ENCODE peak calls at places on chromosome 18, in nine cellular contexts. One of them, this sample, is unnamed.

GRCh38 chr18:6482198-6482977 is 67.7 kb upstream of the L3MBTL4 start:
- DNase-seq in CD4-positive, alpha-beta T cell: no peak
- DNase-seq in HL-60: no peak
- DNase-seq in ovary: peak
- DNase-seq in A549: peak
- DNase-seq in uterus: peak
- DNase-seq in CD8-positive, alpha-beta memory T cell: no peak
- DNase-seq in substantia nigra: peak
- DNase-seq in Peyer's patch: peak
- DNase-seq in this sample: no peak

GRCh38 chr18:75218064-75218463 is 7.5 kb downstream of the TSHZ1 start:
- DNase-seq in CD4-positive, alpha-beta T cell: no peak
- DNase-seq in HL-60: no peak
- DNase-seq in ovary: no peak
- DNase-seq in A549: no peak
- DNase-seq in uterus: no peak
- DNase-seq in CD8-positive, alpha-beta memory T cell: no peak
- DNase-seq in substantia nigra: no peak
- DNase-seq in Peyer's patch: no peak
- DNase-seq in this sample: no peak

GRCh38 chr18:64851796-64852195 is 702.9 kb upstream of the LINC00305 start:
- DNase-seq in CD4-positive, alpha-beta T cell: no peak
- DNase-seq in HL-60: no peak
- DNase-seq in ovary: no peak
- DNase-seq in A549: no peak
- DNase-seq in uterus: no peak
- DNase-seq in CD8-positive, alpha-beta memory T cell: no peak
- DNase-seq in substantia nigra: no peak
- DNase-seq in Peyer's patch: no peak
- DNase-seq in this sample: no peak

GRCh38 chr18:62420513-62421209 is 95.6 kb downstream of the TNFRSF11A start:
- DNase-seq in CD4-positive, alpha-beta T cell: peak
- DNase-seq in HL-60: no peak
- DNase-seq in ovary: no peak
- DNase-seq in A549: peak
- DNase-seq in uterus: peak
- DNase-seq in CD8-positive, alpha-beta memory T cell: peak
- DNase-seq in substantia nigra: no peak
- DNase-seq in Peyer's patch: no peak
- DNase-seq in this sample: no peak

GRCh38 chr18:74869904-74870863 is 272.5 kb downstream of the ZNF407 start:
- DNase-seq in CD4-positive, alpha-beta T cell: no peak
- DNase-seq in HL-60: no peak
- DNase-seq in ovary: no peak
- DNase-seq in A549: no peak
- DNase-seq in uterus: no peak
- DNase-seq in CD8-positive, alpha-beta memory T cell: no peak
- DNase-seq in substantia nigra: no peak
- DNase-seq in Peyer's patch: no peak
- DNase-seq in this sample: no peak

GRCh38 chr18:3758531-3758930 is 308.6 kb downstream of the TGIF1 start:
- DNase-seq in CD4-positive, alpha-beta T cell: no peak
- DNase-seq in HL-60: no peak
- DNase-seq in ovary: no peak
- DNase-seq in A549: no peak
- DNase-seq in uterus: no peak
- DNase-seq in CD8-positive, alpha-beta memory T cell: no peak
- DNase-seq in substantia nigra: no peak
- DNase-seq in Peyer's patch: no peak
- DNase-seq in this sample: no peak

GRCh38 chr18:7452331-7452730 is 114.8 kb upstream of the PTPRM start:
- DNase-seq in CD4-positive, alpha-beta T cell: no peak
- DNase-seq in HL-60: peak
- DNase-seq in ovary: no peak
- DNase-seq in A549: peak
- DNase-seq in uterus: no peak
- DNase-seq in CD8-positive, alpha-beta memory T cell: no peak
- DNase-seq in substantia nigra: peak
- DNase-seq in Peyer's patch: no peak
- DNase-seq in this sample: peak

GRCh38 chr18:69383191-69383590 is 17.5 kb upstream of the DOK6 start:
- DNase-seq in CD4-positive, alpha-beta T cell: no peak
- DNase-seq in HL-60: no peak
- DNase-seq in ovary: no peak
- DNase-seq in A549: no peak
- DNase-seq in uterus: no peak
- DNase-seq in CD8-positive, alpha-beta memory T cell: no peak
- DNase-seq in substantia nigra: no peak
- DNase-seq in Peyer's patch: no peak
- DNase-seq in this sample: no peak

GRCh38 chr18:74066018-74066417 is 81.6 kb downstream of the FBXO15 start:
- DNase-seq in CD4-positive, alpha-beta T cell: no peak
- DNase-seq in HL-60: no peak
- DNase-seq in ovary: no peak
- DNase-seq in A549: no peak
- DNase-seq in uterus: no peak
- DNase-seq in CD8-positive, alpha-beta memory T cell: no peak
- DNase-seq in substantia nigra: no peak
- DNase-seq in Peyer's patch: no peak
- DNase-seq in this sample: no peak

GRCh38 chr18:48727685-48728084 is 188.9 kb downstream of the CTIF start:
- DNase-seq in CD4-positive, alpha-beta T cell: no peak
- DNase-seq in HL-60: no peak
- DNase-seq in ovary: no peak
- DNase-seq in A549: no peak
- DNase-seq in uterus: peak
- DNase-seq in CD8-positive, alpha-beta memory T cell: no peak
- DNase-seq in substantia nigra: no peak
- DNase-seq in Peyer's patch: no peak
- DNase-seq in this sample: no peak

GRCh38 chr18:44802508-44802907 is 121.8 kb downstream of the SETBP1 start:
- DNase-seq in CD4-positive, alpha-beta T cell: no peak
- DNase-seq in HL-60: no peak
- DNase-seq in ovary: no peak
- DNase-seq in A549: no peak
- DNase-seq in uterus: no peak
- DNase-seq in CD8-positive, alpha-beta memory T cell: no peak
- DNase-seq in substantia nigra: no peak
- DNase-seq in Peyer's patch: no peak
- DNase-seq in this sample: no peak

GRCh38 chr18:63971320-63972071 is 1.6 kb downstream of the SERPINB8 start:
- DNase-seq in CD4-positive, alpha-beta T cell: no peak
- DNase-seq in HL-60: no peak
- DNase-seq in ovary: no peak
- DNase-seq in A549: no peak
- DNase-seq in uterus: no peak
- DNase-seq in CD8-positive, alpha-beta memory T cell: no peak
- DNase-seq in substantia nigra: no peak
- DNase-seq in Peyer's patch: no peak
- DNase-seq in this sample: no peak

GRCh38 chr18:77526962-77527361 is 277.3 kb downstream of the GALR1 start:
- DNase-seq in CD4-positive, alpha-beta T cell: no peak
- DNase-seq in HL-60: no peak
- DNase-seq in ovary: no peak
- DNase-seq in A549: no peak
- DNase-seq in uterus: no peak
- DNase-seq in CD8-positive, alpha-beta memory T cell: no peak
- DNase-seq in substantia nigra: no peak
- DNase-seq in Peyer's patch: no peak
- DNase-seq in this sample: no peak

GRCh38 chr18:77517901-77518300 is 268.3 kb downstream of the GALR1 start:
- DNase-seq in CD4-positive, alpha-beta T cell: no peak
- DNase-seq in HL-60: no peak
- DNase-seq in ovary: no peak
- DNase-seq in A549: no peak
- DNase-seq in uterus: no peak
- DNase-seq in CD8-positive, alpha-beta memory T cell: no peak
- DNase-seq in substantia nigra: no peak
- DNase-seq in Peyer's patch: no peak
- DNase-seq in this sample: no peak

GRCh38 chr18:77520767-77521166 is 271.1 kb downstream of the GALR1 start:
- DNase-seq in CD4-positive, alpha-beta T cell: no peak
- DNase-seq in HL-60: no peak
- DNase-seq in ovary: no peak
- DNase-seq in A549: no peak
- DNase-seq in uterus: no peak
- DNase-seq in CD8-positive, alpha-beta memory T cell: no peak
- DNase-seq in substantia nigra: no peak
- DNase-seq in Peyer's patch: no peak
- DNase-seq in this sample: no peak

GRCh38 chr18:77524909-77525308 is 275.3 kb downstream of the GALR1 start:
- DNase-seq in CD4-positive, alpha-beta T cell: no peak
- DNase-seq in HL-60: no peak
- DNase-seq in ovary: no peak
- DNase-seq in A549: no peak
- DNase-seq in uterus: no peak
- DNase-seq in CD8-positive, alpha-beta memory T cell: no peak
- DNase-seq in substantia nigra: no peak
- DNase-seq in Peyer's patch: no peak
- DNase-seq in this sample: no peak

DNA sequence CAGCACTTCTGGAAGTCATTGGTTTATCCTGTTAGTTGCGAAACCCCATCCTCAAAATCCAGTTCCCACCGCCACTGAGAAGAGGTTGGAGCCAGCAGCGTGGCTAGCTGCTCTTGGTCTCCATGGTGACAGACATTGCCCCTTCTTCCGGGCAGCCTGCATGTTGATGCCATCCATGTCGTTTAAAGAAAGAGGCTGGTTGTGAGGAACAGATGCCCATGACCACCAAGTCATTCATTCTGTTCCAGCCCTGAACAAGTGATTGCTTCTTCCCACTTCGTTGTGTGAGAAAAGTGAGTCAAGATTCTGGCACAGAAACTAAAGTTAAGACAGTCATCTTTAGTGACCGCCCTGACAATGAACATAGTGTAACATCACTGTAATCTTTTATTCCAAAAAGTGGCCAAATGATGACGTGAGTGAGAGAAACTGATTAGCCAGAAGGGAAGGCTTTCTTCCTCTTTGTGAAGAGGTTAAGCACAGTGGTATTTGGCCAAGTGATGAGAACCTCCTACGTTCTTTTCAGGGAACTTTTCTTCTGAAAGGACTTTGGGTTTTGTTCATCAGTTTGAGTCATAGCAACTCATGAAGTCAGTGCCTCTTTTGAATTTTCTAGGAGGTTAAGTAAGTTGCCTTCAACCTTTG is 272.5 kb downstream of the GALR1 start:
- DNase-seq in CD4-positive, alpha-beta T cell: no peak
- DNase-seq in HL-60: no peak
- DNase-seq in ovary: no peak
- DNase-seq in A549: no peak
- DNase-seq in uterus: no peak
- DNase-seq in CD8-positive, alpha-beta memory T cell: no peak
- DNase-seq in substantia nigra: no peak
- DNase-seq in Peyer's patch: no peak
- DNase-seq in this sample: no peak
- H3K27ac ChIP-seq in CD4-positive, alpha-beta T cell: no peak
- H3K27ac ChIP-seq in HL-60: no peak
- H3K27ac ChIP-seq in ovary: no peak
- H3K27ac ChIP-seq in A549: no peak
- H3K27ac ChIP-seq in uterus: no peak
- H3K27ac ChIP-seq in CD8-positive, alpha-beta memory T cell: no peak
- H3K27ac ChIP-seq in substantia nigra: no peak
- H3K27ac ChIP-seq in Peyer's patch: no peak
- H3K27ac ChIP-seq in this sample: no peak

GRCh38 chr18:59743561-59743960 is 46.3 kb upstream of the CCBE1 start:
- DNase-seq in CD4-positive, alpha-beta T cell: no peak
- DNase-seq in HL-60: no peak
- DNase-seq in ovary: no peak
- DNase-seq in A549: no peak
- DNase-seq in uterus: no peak
- DNase-seq in CD8-positive, alpha-beta memory T cell: no peak
- DNase-seq in substantia nigra: no peak
- DNase-seq in Peyer's patch: no peak
- DNase-seq in this sample: no peak
- H3K27ac ChIP-seq in CD4-positive, alpha-beta T cell: no peak
- H3K27ac ChIP-seq in HL-60: no peak
- H3K27ac ChIP-seq in ovary: no peak
- H3K27ac ChIP-seq in A549: peak
- H3K27ac ChIP-seq in uterus: no peak
- H3K27ac ChIP-seq in CD8-positive, alpha-beta memory T cell: no peak
- H3K27ac ChIP-seq in substantia nigra: no peak
- H3K27ac ChIP-seq in Peyer's patch: no peak
- H3K27ac ChIP-seq in this sample: no peak

GRCh38 chr18:50307738-50308470 is 20.4 kb upstream of the CXXC1 start:
- DNase-seq in CD4-positive, alpha-beta T cell: peak
- DNase-seq in HL-60: peak
- DNase-seq in ovary: peak
- DNase-seq in A549: peak
- DNase-seq in uterus: peak
- DNase-seq in CD8-positive, alpha-beta memory T cell: peak
- DNase-seq in substantia nigra: peak
- DNase-seq in Peyer's patch: peak
- DNase-seq in this sample: peak
- H3K27ac ChIP-seq in CD4-positive, alpha-beta T cell: no peak
- H3K27ac ChIP-seq in HL-60: peak
- H3K27ac ChIP-seq in ovary: no peak
- H3K27ac ChIP-seq in A549: peak
- H3K27ac ChIP-seq in uterus: no peak
- H3K27ac ChIP-seq in CD8-positive, alpha-beta memory T cell: no peak
- H3K27ac ChIP-seq in substantia nigra: no peak
- H3K27ac ChIP-seq in Peyer's patch: no peak
- H3K27ac ChIP-seq in this sample: peak

DNA sequence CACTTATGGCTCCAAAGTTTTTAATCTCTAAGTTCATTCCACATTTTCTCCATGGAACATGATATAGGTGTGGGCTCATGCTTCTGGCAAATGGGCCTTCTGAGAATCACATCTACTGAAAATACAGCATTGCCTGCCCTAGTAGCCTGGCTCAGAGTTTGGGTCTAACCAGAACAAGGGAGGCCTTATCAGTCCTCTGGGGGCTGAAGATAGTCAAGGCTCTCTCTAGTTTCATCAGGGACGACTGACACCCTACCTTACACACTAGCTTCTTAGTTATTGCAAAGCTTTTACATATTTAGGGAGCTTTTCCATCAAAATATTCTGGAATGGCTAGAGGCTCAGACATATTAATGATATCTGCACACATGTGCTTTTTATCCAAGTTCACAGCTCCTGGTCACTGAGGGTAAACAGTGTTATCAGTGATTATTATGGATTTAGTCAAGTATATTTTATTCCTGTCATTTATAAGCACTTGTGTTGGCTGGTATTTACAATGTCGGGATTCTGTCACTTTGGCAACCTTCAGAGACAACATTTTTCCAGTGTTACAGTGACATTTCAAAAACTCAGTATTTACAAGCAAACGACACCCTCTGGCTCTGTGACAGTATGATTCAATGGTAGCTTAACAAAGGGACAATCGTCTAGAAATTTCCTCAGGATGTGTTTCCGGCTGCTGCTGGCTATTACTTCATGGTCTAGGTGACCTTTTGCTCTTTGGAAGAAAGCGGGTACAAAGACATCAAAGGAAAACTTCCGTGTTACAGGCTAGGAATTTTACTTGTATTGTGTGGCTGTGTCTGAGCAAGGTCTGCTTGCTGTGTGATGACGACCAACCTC is 200.6 kb downstream of the TCF4 start:
- DNase-seq in CD4-positive, alpha-beta T cell: no peak
- DNase-seq in HL-60: no peak
- DNase-seq in ovary: no peak
- DNase-seq in A549: no peak
- DNase-seq in uterus: peak
- DNase-seq in CD8-positive, alpha-beta memory T cell: no peak
- DNase-seq in substantia nigra: no peak
- DNase-seq in Peyer's patch: no peak
- DNase-seq in this sample: no peak
- H3K27ac ChIP-seq in CD4-positive, alpha-beta T cell: no peak
- H3K27ac ChIP-seq in HL-60: no peak
- H3K27ac ChIP-seq in ovary: no peak
- H3K27ac ChIP-seq in A549: no peak
- H3K27ac ChIP-seq in uterus: peak
- H3K27ac ChIP-seq in CD8-positive, alpha-beta memory T cell: no peak
- H3K27ac ChIP-seq in substantia nigra: peak
- H3K27ac ChIP-seq in Peyer's patch: no peak
- H3K27ac ChIP-seq in this sample: peak